ENCODE peak calls at places on chromosome 12, in six cellular contexts. One of them, this sample, is unnamed.
A peak's percentile ranks its signal among the peaks of the same experiment; 100 is the strongest.

GRCh38 chr12:32893458-32893857 is 3.1 kb downstream of the PKP2 start:
- DNase-seq in Peyer's patch: no peak
- DNase-seq in psoas muscle: no peak
- DNase-seq in OCI-LY7: no peak
- DNase-seq in T47D: no peak
- DNase-seq in fibroblast of pulmonary artery: peak; percentile 60
- DNase-seq in this sample: no peak

GRCh38 chr12:6957151-6957701 is 6.1 kb downstream of the PTPN6 start:
- DNase-seq in psoas muscle: peak; percentile 16
- DNase-seq in T47D: no peak
- DNase-seq in OCI-LY7: no peak
- DNase-seq in fibroblast of pulmonary artery: no peak
- DNase-seq in Peyer's patch: no peak
- DNase-seq in this sample: peak; percentile 39

GRCh38 chr12:53938276-53939140 is at the start of gene HOXC13:
- DNase-seq in Peyer's patch: no peak
- DNase-seq in OCI-LY7: peak; percentile 68
- DNase-seq in fibroblast of pulmonary artery: peak; percentile 4
- DNase-seq in psoas muscle: peak; percentile 72
- DNase-seq in T47D: peak; percentile 100
- DNase-seq in this sample: no peak

GRCh38 chr12:91493308-91493707 is 310.7 kb upstream of the DCN start:
- DNase-seq in OCI-LY7: no peak
- DNase-seq in fibroblast of pulmonary artery: no peak
- DNase-seq in T47D: no peak
- DNase-seq in Peyer's patch: no peak
- DNase-seq in psoas muscle: no peak
- DNase-seq in this sample: no peak

GRCh38 chr12:5201554-5202243 is 158.0 kb downstream of the KCNA5 start:
- DNase-seq in T47D: peak; percentile 14
- DNase-seq in psoas muscle: no peak
- DNase-seq in OCI-LY7: no peak
- DNase-seq in fibroblast of pulmonary artery: no peak
- DNase-seq in Peyer's patch: no peak
- DNase-seq in this sample: peak; percentile 62

GRCh38 chr12:6724409-6724797 is 557 bp downstream of the COPS7A start:
- DNase-seq in T47D: no peak
- DNase-seq in Peyer's patch: peak; percentile 55
- DNase-seq in fibroblast of pulmonary artery: no peak
- DNase-seq in OCI-LY7: peak; percentile 75
- DNase-seq in psoas muscle: no peak
- DNase-seq in this sample: no peak

GRCh38 chr12:104722541-104723534 is 235.3 kb downstream of the SLC41A2 start:
- DNase-seq in psoas muscle: no peak
- DNase-seq in Peyer's patch: no peak
- DNase-seq in T47D: no peak
- DNase-seq in OCI-LY7: peak; percentile 35
- DNase-seq in fibroblast of pulmonary artery: no peak
- DNase-seq in this sample: no peak

GRCh38 chr12:64825143-64826011 is 930 bp downstream of the TBC1D30 start:
- DNase-seq in T47D: peak; percentile 19
- DNase-seq in Peyer's patch: no peak
- DNase-seq in psoas muscle: no peak
- DNase-seq in OCI-LY7: no peak
- DNase-seq in fibroblast of pulmonary artery: no peak
- DNase-seq in this sample: no peak

GRCh38 chr12:91988076-91988475 is 157.6 kb downstream of the BTG1 start:
- DNase-seq in Peyer's patch: no peak
- DNase-seq in OCI-LY7: no peak
- DNase-seq in T47D: no peak
- DNase-seq in fibroblast of pulmonary artery: peak; percentile 62
- DNase-seq in psoas muscle: no peak
- DNase-seq in this sample: no peak

GRCh38 chr12:78146365-78146772 is 315.7 kb downstream of the NAV3 start:
- DNase-seq in OCI-LY7: peak; percentile 61
- DNase-seq in Peyer's patch: no peak
- DNase-seq in psoas muscle: no peak
- DNase-seq in T47D: peak; percentile 50
- DNase-seq in fibroblast of pulmonary artery: peak; percentile 65
- DNase-seq in this sample: no peak

GRCh38 chr12:7142057-7142644 is 12.0 kb downstream of the CLSTN3 start:
- DNase-seq in fibroblast of pulmonary artery: peak; percentile 65
- DNase-seq in T47D: peak; percentile 32
- DNase-seq in psoas muscle: no peak
- DNase-seq in Peyer's patch: peak; percentile 41
- DNase-seq in OCI-LY7: peak; percentile 70
- DNase-seq in this sample: peak; percentile 56

GRCh38 chr12:45166056-45166455 is 49.8 kb upstream of the ANO6 start:
- DNase-seq in psoas muscle: no peak
- DNase-seq in OCI-LY7: no peak
- DNase-seq in fibroblast of pulmonary artery: no peak
- DNase-seq in Peyer's patch: no peak
- DNase-seq in T47D: no peak
- DNase-seq in this sample: no peak

GRCh38 chr12:57861967-57862366 is 15.4 kb upstream of the CTDSP2 start:
- DNase-seq in T47D: no peak
- DNase-seq in OCI-LY7: no peak
- DNase-seq in psoas muscle: no peak
- DNase-seq in Peyer's patch: no peak
- DNase-seq in fibroblast of pulmonary artery: no peak
- DNase-seq in this sample: no peak

GRCh38 chr12:32053881-32054624 is 52.6 kb upstream of the BICD1 start:
- DNase-seq in OCI-LY7: no peak
- DNase-seq in psoas muscle: no peak
- DNase-seq in Peyer's patch: no peak
- DNase-seq in T47D: no peak
- DNase-seq in fibroblast of pulmonary artery: no peak
- DNase-seq in this sample: no peak

GRCh38 chr12:67590122-67590795 is 58.3 kb upstream of the DYRK2 start:
- DNase-seq in OCI-LY7: no peak
- DNase-seq in psoas muscle: no peak
- DNase-seq in T47D: no peak
- DNase-seq in fibroblast of pulmonary artery: no peak
- DNase-seq in Peyer's patch: peak; percentile 26
- DNase-seq in this sample: no peak

GRCh38 chr12:57549203-57549908 is 488 bp upstream of the KIF5A start:
- DNase-seq in OCI-LY7: no peak
- DNase-seq in T47D: no peak
- DNase-seq in psoas muscle: no peak
- DNase-seq in Peyer's patch: no peak
- DNase-seq in fibroblast of pulmonary artery: no peak
- DNase-seq in this sample: no peak

GRCh38 chr12:92070864-92071445 is 74.7 kb downstream of the BTG1 start:
- DNase-seq in OCI-LY7: no peak
- DNase-seq in psoas muscle: no peak
- DNase-seq in T47D: peak; percentile 49
- DNase-seq in fibroblast of pulmonary artery: no peak
- DNase-seq in Peyer's patch: no peak
- DNase-seq in this sample: no peak

GRCh38 chr12:132356686-132357622 is 27.6 kb upstream of the GALNT9 start:
- DNase-seq in fibroblast of pulmonary artery: peak; percentile 90
- DNase-seq in T47D: no peak
- DNase-seq in psoas muscle: no peak
- DNase-seq in Peyer's patch: no peak
- DNase-seq in OCI-LY7: no peak
- DNase-seq in this sample: peak; percentile 43

GRCh38 chr12:16417058-16417457 is 69.6 kb downstream of the MGST1 start:
- DNase-seq in OCI-LY7: no peak
- DNase-seq in fibroblast of pulmonary artery: no peak
- DNase-seq in T47D: no peak
- DNase-seq in Peyer's patch: no peak
- DNase-seq in psoas muscle: no peak
- DNase-seq in this sample: no peak

GRCh38 chr12:106794369-106794768 is 19.9 kb downstream of the RIC8B start:
- DNase-seq in Peyer's patch: no peak
- DNase-seq in fibroblast of pulmonary artery: no peak
- DNase-seq in OCI-LY7: no peak
- DNase-seq in psoas muscle: no peak
- DNase-seq in T47D: no peak
- DNase-seq in this sample: no peak

GRCh38 chr12:50061172-50061571 is 3.8 kb downstream of the ASIC1 start:
- DNase-seq in fibroblast of pulmonary artery: peak; percentile 47
- DNase-seq in T47D: no peak
- DNase-seq in Peyer's patch: no peak
- DNase-seq in psoas muscle: no peak
- DNase-seq in OCI-LY7: no peak
- DNase-seq in this sample: no peak

GRCh38 chr12:106445981-106446380 is 88.4 kb downstream of the POLR3B start:
- DNase-seq in fibroblast of pulmonary artery: no peak
- DNase-seq in Peyer's patch: no peak
- DNase-seq in OCI-LY7: no peak
- DNase-seq in psoas muscle: no peak
- DNase-seq in T47D: no peak
- DNase-seq in this sample: no peak

GRCh38 chr12:70248916-70249315 is 5.7 kb downstream of the CNOT2 start:
- DNase-seq in OCI-LY7: no peak
- DNase-seq in T47D: no peak
- DNase-seq in psoas muscle: no peak
- DNase-seq in fibroblast of pulmonary artery: peak; percentile 27
- DNase-seq in Peyer's patch: no peak
- DNase-seq in this sample: no peak

GRCh38 chr12:89417246-89417977 is 65.1 kb upstream of the DUSP6 start:
- DNase-seq in fibroblast of pulmonary artery: peak; percentile 45
- DNase-seq in psoas muscle: no peak
- DNase-seq in OCI-LY7: no peak
- DNase-seq in Peyer's patch: no peak
- DNase-seq in T47D: peak; percentile 13
- DNase-seq in this sample: no peak

GRCh38 chr12:18552829-18553228 is 185.0 kb downstream of the PLCZ1 start:
- DNase-seq in OCI-LY7: no peak
- DNase-seq in Peyer's patch: no peak
- DNase-seq in psoas muscle: no peak
- DNase-seq in T47D: peak; percentile 23
- DNase-seq in fibroblast of pulmonary artery: no peak
- DNase-seq in this sample: no peak

GRCh38 chr12:52307836-52308806 is 13.1 kb downstream of the KRT83 start:
- DNase-seq in psoas muscle: peak; percentile 78
- DNase-seq in T47D: peak; percentile 67
- DNase-seq in Peyer's patch: no peak
- DNase-seq in OCI-LY7: no peak
- DNase-seq in fibroblast of pulmonary artery: peak; percentile 23
- DNase-seq in this sample: peak; percentile 69

GRCh38 chr12:57726884-57727757 is 11.4 kb downstream of the AGAP2 start:
- DNase-seq in Peyer's patch: no peak
- DNase-seq in T47D: peak; percentile 81
- DNase-seq in fibroblast of pulmonary artery: no peak
- DNase-seq in psoas muscle: peak; percentile 53
- DNase-seq in OCI-LY7: no peak
- DNase-seq in this sample: peak; percentile 74

GRCh38 chr12:88375960-88376305 is 204.3 kb downstream of the KITLG start:
- DNase-seq in psoas muscle: no peak
- DNase-seq in OCI-LY7: no peak
- DNase-seq in fibroblast of pulmonary artery: no peak
- DNase-seq in Peyer's patch: no peak
- DNase-seq in T47D: no peak
- DNase-seq in this sample: no peak

GRCh38 chr12:117134059-117134458 is 34.8 kb upstream of the TESC start:
- DNase-seq in Peyer's patch: no peak
- DNase-seq in fibroblast of pulmonary artery: no peak
- DNase-seq in T47D: no peak
- DNase-seq in psoas muscle: no peak
- DNase-seq in OCI-LY7: no peak
- DNase-seq in this sample: no peak

GRCh38 chr12:108133482-108133881 is 4.4 kb downstream of the WSCD2 start:
- DNase-seq in OCI-LY7: no peak
- DNase-seq in T47D: no peak
- DNase-seq in Peyer's patch: no peak
- DNase-seq in fibroblast of pulmonary artery: no peak
- DNase-seq in psoas muscle: no peak
- DNase-seq in this sample: peak; percentile 64

GRCh38 chr12:84911331-84912190 is 1.0 kb downstream of the SLC6A15 start:
- DNase-seq in OCI-LY7: no peak
- DNase-seq in fibroblast of pulmonary artery: peak; percentile 86
- DNase-seq in T47D: peak; percentile 80
- DNase-seq in psoas muscle: no peak
- DNase-seq in Peyer's patch: no peak
- DNase-seq in this sample: peak; percentile 58

GRCh38 chr12:108298761-108299275 is 40.3 kb downstream of the CMKLR1 start:
- DNase-seq in OCI-LY7: no peak
- DNase-seq in T47D: no peak
- DNase-seq in fibroblast of pulmonary artery: no peak
- DNase-seq in Peyer's patch: no peak
- DNase-seq in psoas muscle: no peak
- DNase-seq in this sample: no peak

GRCh38 chr12:96989916-96990315 is 82.9 kb downstream of the NEDD1 start:
- DNase-seq in OCI-LY7: peak; percentile 74
- DNase-seq in T47D: peak; percentile 84
- DNase-seq in Peyer's patch: no peak
- DNase-seq in fibroblast of pulmonary artery: peak; percentile 10
- DNase-seq in psoas muscle: no peak
- DNase-seq in this sample: no peak

GRCh38 chr12:110203546-110203945 is 77.5 kb upstream of the ATP2A2 start:
- DNase-seq in T47D: no peak
- DNase-seq in OCI-LY7: no peak
- DNase-seq in fibroblast of pulmonary artery: peak; percentile 18
- DNase-seq in Peyer's patch: no peak
- DNase-seq in psoas muscle: no peak
- DNase-seq in this sample: no peak

GRCh38 chr12:115973066-115973465 is 304.4 kb downstream of the MED13L start:
- DNase-seq in psoas muscle: no peak
- DNase-seq in OCI-LY7: no peak
- DNase-seq in T47D: no peak
- DNase-seq in fibroblast of pulmonary artery: peak; percentile 65
- DNase-seq in Peyer's patch: no peak
- DNase-seq in this sample: no peak

GRCh38 chr12:52952082-52952801 is 3.3 kb downstream of the KRT18 start:
- DNase-seq in psoas muscle: no peak
- DNase-seq in OCI-LY7: no peak
- DNase-seq in Peyer's patch: no peak
- DNase-seq in T47D: peak; percentile 79
- DNase-seq in fibroblast of pulmonary artery: no peak
- DNase-seq in this sample: peak; percentile 46

This sample was measured in Right ventricle myocardium superior.